ENCODE peak calls at places on chromosomes 6 and 20, in seven cellular contexts. W is activated CD4-positive, alpha-beta T cell treated with anti-CD3 and anti-CD28 coated beads, Interleukin-2, amount 50 U/mL, for 1 hour; Q is sigmoid colon; R is NCI-H510A treated with DMSO at 0.1 percent for 48 hours; G is myocyte; X is DMS153; K is amniotic epithelial cell. P is an unnamed sample.

GRCh38 chr6:100665041-100665380 is 200.3 kb upstream of the SIM1 start:
- DNase-seq in W (no peak), R (no peak), X (no peak), G (no peak), K (no peak), Q (no peak), P (no peak)

GRCh38 chr6:11527274-11527870 is 10.2 kb upstream of the TMEM170B start:
- DNase-seq in X (no peak), K (no peak), R (no peak), W (no peak), G (no peak), Q (no peak), P (no peak)

GRCh38 chr20:61678437-61678836 is 387.2 kb downstream of the TAF4 start:
- DNase-seq in X (no peak), G (no peak), W (no peak), Q (no peak), K (no peak), R (no peak), P (no peak)

GRCh38 chr20:35699127-35699913 is at the start of the genes NFS1 and ROMO1:
- DNase-seq in K (peak; percentile 74), W (peak; percentile 85), R (peak; percentile 61), Q (peak; percentile 92), X (peak; percentile 52), G (peak; percentile 89), P (peak; percentile 80)

GRCh38 chr20:10414982-10415650 is 18.9 kb downstream of the MKKS start:
- DNase-seq in K (no peak), Q (no peak), X (no peak), R (no peak), W (no peak), G (peak; percentile 20), P (no peak)

GRCh38 chr6:71181565-71181964 is 107.0 kb upstream of the OGFRL1 start:
- DNase-seq in W (no peak), R (no peak), X (no peak), G (peak; percentile 67), K (peak; percentile 93), Q (no peak), P (no peak)

GRCh38 chr6:87879144-87879861 is 168.3 kb upstream of the SPACA1 start:
- DNase-seq in X (no peak), W (no peak), Q (no peak), R (no peak), G (peak; percentile 62), K (no peak), P (no peak)

GRCh38 chr6:112300888-112301287 is 46.2 kb upstream of the RFPL4B start:
- DNase-seq in X (no peak), Q (no peak), R (no peak), G (no peak), K (no peak), W (no peak), P (no peak)

P was measured in anterior cingulate cortex.